ENCODE peak calls at places on chromosomes 6 and 20, in eight cellular contexts. X is fibroblast of villous mesenchyme, E is dorsolateral prefrontal cortex, T is stomach, H is BJ, R is uterus, L is MCF 10A, M is cardiac fibroblast. Q is an unnamed sample.

GRCh38 chr6:37538107-37538506 is 38.4 kb upstream of the CCDC167 start:
- DNase-seq in X (no peak), E (no peak), T (no peak), H (no peak), R (no peak), L (peak; percentile 63), M (no peak), Q (peak; percentile 58)

GRCh38 chr6:145964948-145965366 is 799 bp upstream of the SHPRH start:
- DNase-seq in X (no peak), E (no peak), T (no peak), H (no peak), R (no peak), L (no peak), M (no peak), Q (no peak)

GRCh38 chr6:127550403-127550802 is 26.6 kb upstream of the C6orf58 start:
- DNase-seq in X (peak; percentile 44), E (no peak), T (no peak), H (peak; percentile 46), R (no peak), L (peak; percentile 28), M (peak; percentile 17), Q (no peak)

GRCh38 chr20:17557675-17558006 is 12.2 kb upstream of the DSTN start:
- DNase-seq in X (peak; percentile 84), E (no peak), T (peak; percentile 59), H (peak; percentile 51), R (no peak), L (peak; percentile 58), M (peak; percentile 70), Q (no peak)

GRCh38 chr20:41133709-41134361 is 3.5 kb upstream of the PLCG1 start:
- DNase-seq in X (no peak), E (no peak), T (no peak), H (no peak), R (no peak), L (peak; percentile 90), M (no peak), Q (peak; percentile 84)

GRCh38 chr6:167225903-167226508 is 65.1 kb upstream of the UNC93A start:
- DNase-seq in X (no peak), E (no peak), T (no peak), H (no peak), R (no peak), L (no peak), M (no peak), Q (no peak)

GRCh38 chr20:45819466-45819865 is 7.0 kb downstream of the UBE2C start:
- DNase-seq in X (no peak), E (no peak), T (no peak), H (no peak), R (no peak), L (no peak), M (no peak), Q (no peak)

GRCh38 chr6:2857580-2858337 is 16.1 kb upstream of the SERPINB1 start:
- DNase-seq in X (peak; percentile 85), E (no peak), T (no peak), H (no peak), R (no peak), L (peak; percentile 75), M (peak; percentile 95), Q (peak; percentile 77)

GRCh38 chr6:169489642-169490408 is 212.0 kb downstream of the WDR27 start:
- DNase-seq in X (no peak), E (no peak), T (no peak), H (no peak), R (no peak), L (no peak), M (no peak), Q (no peak)

GRCh38 chr6:142824491-142824890 is 120.5 kb downstream of the HIVEP2 start:
- DNase-seq in X (no peak), E (no peak), T (no peak), H (no peak), R (no peak), L (no peak), M (no peak), Q (no peak)

GRCh38 chr6:79334674-79335073 is 100.2 kb upstream of the HMGN3 start:
- DNase-seq in X (no peak), E (no peak), T (no peak), H (no peak), R (no peak), L (no peak), M (peak; percentile 2), Q (no peak)

GRCh38 chr6:166277892-166278578 is 30.2 kb downstream of the PRR18 start:
- DNase-seq in X (no peak), E (no peak), T (no peak), H (no peak), R (no peak), L (no peak), M (no peak), Q (no peak)

GRCh38 chr20:49989234-49990065 is 6.7 kb downstream of the SNAI1 start:
- DNase-seq in X (peak; percentile 87), E (no peak), T (no peak), H (peak; percentile 66), R (peak; percentile 49), L (no peak), M (peak; percentile 88), Q (no peak)

GRCh38 chr6:24719125-24719931 is at the start of gene C6orf62:
- DNase-seq in X (peak; percentile 34), E (no peak), T (peak; percentile 40), H (no peak), R (no peak), L (peak; percentile 68), M (no peak), Q (peak; percentile 46)

GRCh38 chr20:58716476-58717277 is 24.1 kb downstream of the NPEPL1 start:
- DNase-seq in X (no peak), E (peak; percentile 13), T (peak; percentile 24), H (no peak), R (peak; percentile 13), L (no peak), M (no peak), Q (peak; percentile 22)

GRCh38 chr6:131955192-131955591 is 4.0 kb upstream of the CCN2 start:
- DNase-seq in X (peak; percentile 44), E (no peak), T (no peak), H (no peak), R (no peak), L (no peak), M (no peak), Q (no peak)

GRCh38 chr6:170035896-170036295 is 255.0 kb downstream of the DLL1 start:
- DNase-seq in X (no peak), E (no peak), T (peak; percentile 2), H (no peak), R (peak; percentile 8), L (no peak), M (no peak), Q (no peak)

DNA sequence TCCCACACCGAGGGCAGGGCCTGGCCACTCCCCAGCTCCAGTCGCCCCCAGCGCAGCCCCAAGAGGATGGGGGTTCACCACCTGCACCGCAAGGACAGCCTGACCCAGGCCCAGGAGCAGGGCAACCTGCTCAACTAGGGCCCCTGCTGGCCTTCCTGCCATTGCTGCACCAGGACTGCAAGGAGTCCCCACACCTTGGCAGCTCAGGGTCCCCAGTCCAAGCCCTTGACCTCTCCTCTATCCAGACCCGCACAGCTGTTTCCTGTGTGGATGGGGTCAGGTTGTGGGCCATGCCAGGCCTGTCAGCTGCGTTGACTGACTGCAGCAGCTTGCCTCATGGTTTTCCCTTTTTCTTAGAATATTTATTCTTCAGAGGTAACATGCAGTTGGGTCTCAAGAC is 4.4 kb downstream of the LRRC73 start:
- DNase-seq in X (no peak), E (no peak), T (no peak), H (no peak), R (no peak), L (no peak), M (no peak), Q (no peak)
- TF ChIP-seq CTCF in X (no peak), E (no peak), T (no peak), H (no peak), R (no peak), L (no peak), M (no peak), Q (no peak)

GRCh38 chr20:34302723-34303528 is at the start of gene AHCY:
- DNase-seq in X (peak; percentile 98), E (peak; percentile 88), T (peak; percentile 98), H (peak; percentile 86), R (peak; percentile 95), L (peak; percentile 98), M (peak; percentile 97), Q (peak; percentile 97)
- TF ChIP-seq CTCF in X (no peak), E (peak; percentile 40), T (no peak), H (no peak), R (peak; percentile 6), L (no peak), M (no peak), Q (no peak)

GRCh38 chr6:113736978-113737377 is 120.2 kb upstream of the MARCKS start:
- DNase-seq in X (no peak), E (no peak), T (no peak), H (no peak), R (no peak), L (no peak), M (no peak), Q (no peak)
- TF ChIP-seq CTCF in X (no peak), E (no peak), T (no peak), H (no peak), R (no peak), L (no peak), M (no peak), Q (no peak)

GRCh38 chr6:29941006-29941405 is 1.3 kb upstream of the HLA-A start:
- DNase-seq in X (peak; percentile 42), E (no peak), T (no peak), H (no peak), R (no peak), L (no peak), M (no peak), Q (no peak)

GRCh38 chr6:29941476-29941875 is 856 bp upstream of the HLA-A start:
- DNase-seq in X (peak; percentile 31), E (no peak), T (no peak), H (no peak), R (no peak), L (peak; percentile 17), M (no peak), Q (no peak)

GRCh38 chr6:29941916-29942274 is 437 bp upstream of the HLA-A start:
- DNase-seq in X (no peak), E (no peak), T (no peak), H (no peak), R (no peak), L (no peak), M (no peak), Q (no peak)

GRCh38 chr6:29943053-29943966 is 978 bp downstream of the HLA-A start:
- DNase-seq in X (peak; percentile 23), E (no peak), T (no peak), H (no peak), R (no peak), L (no peak), M (no peak), Q (no peak)

DNA sequence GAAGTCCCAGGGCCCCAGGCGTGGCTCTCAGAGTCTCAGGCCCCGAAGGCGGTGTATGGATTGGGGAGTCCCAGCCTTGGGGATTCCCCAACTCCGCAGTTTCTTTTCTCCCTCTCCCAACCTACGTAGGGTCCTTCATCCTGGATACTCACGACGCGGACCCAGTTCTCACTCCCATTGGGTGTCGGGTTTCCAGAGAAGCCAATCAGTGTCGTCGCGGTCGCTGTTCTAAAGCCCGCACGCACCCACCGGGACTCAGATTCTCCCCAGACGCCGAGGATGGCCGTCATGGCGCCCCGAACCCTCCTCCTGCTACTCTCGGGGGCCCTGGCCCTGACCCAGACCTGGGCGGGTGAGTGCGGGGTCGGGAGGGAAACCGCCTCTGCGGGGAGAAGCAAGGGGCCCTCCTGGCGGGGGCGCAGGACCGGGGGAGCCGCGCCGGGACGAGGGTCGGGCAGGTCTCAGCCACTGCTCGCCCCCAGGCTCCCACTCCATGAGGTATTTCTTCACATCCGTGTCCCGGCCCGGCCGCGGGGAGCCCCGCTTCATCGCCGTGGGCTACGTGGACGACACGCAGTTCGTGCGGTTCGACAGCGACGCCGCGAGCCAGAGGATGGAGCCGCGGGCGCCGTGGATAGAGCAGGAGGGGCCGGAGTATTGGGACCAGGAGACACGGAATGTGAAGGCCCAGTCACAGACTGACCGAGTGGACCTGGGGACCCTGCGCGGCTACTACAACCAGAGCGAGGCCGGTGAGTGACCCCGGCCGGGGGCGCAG is at the start of gene HLA-A:
- DNase-seq in X (peak; percentile 96), E (peak; percentile 64), T (peak; percentile 96), H (peak; percentile 81), R (peak; percentile 90), L (peak; percentile 97), M (peak; percentile 94), Q (peak; percentile 93)
- TF ChIP-seq CTCF in X (no peak), E (no peak), T (no peak), H (no peak), R (no peak), L (no peak), M (no peak), Q (no peak)